ENCODE peak calls at places on chromosomes 2 and 18, in eight cellular contexts. U, Y, T, I, X, L, C and D are unnamed samples.
A peak's percentile ranks its signal among the peaks of the same experiment; 100 is the strongest.

GRCh38 chr2:235639387-235639786 is 145.5 kb downstream of the AGAP1 start:
- DNase-seq in X (no peak), I (no peak), C (peak; percentile 78), T (no peak), Y (no peak), U (peak; percentile 65), L (no peak), D (no peak)

GRCh38 chr2:228681426-228681825 is 499.9 kb upstream of the SPHKAP start:
- DNase-seq in Y (no peak), X (no peak), L (peak; percentile 43), U (peak; percentile 62), C (no peak), I (no peak), T (no peak), D (no peak)

GRCh38 chr2:201774546-201774945 is 6.2 kb downstream of the ALS2 start:
- DNase-seq in Y (no peak), C (no peak), X (no peak), U (no peak), T (no peak), L (no peak), I (no peak), D (no peak)

GRCh38 chr18:73756256-73757091 is 391.2 kb downstream of the FBXO15 start:
- DNase-seq in I (no peak), Y (no peak), L (no peak), X (peak; percentile 12), C (no peak), T (no peak), U (no peak), D (no peak)

GRCh38 chr2:239075918-239076727 is 228.2 kb downstream of the TWIST2 start:
- DNase-seq in U (no peak), T (no peak), I (no peak), L (no peak), Y (peak; percentile 77), C (peak; percentile 35), X (no peak), D (no peak)

GRCh38 chr2:94956797-94957391 is 68.6 kb upstream of the MAL start:
- DNase-seq in Y (peak; percentile 39), L (peak; percentile 0), C (no peak), U (no peak), T (no peak), I (peak; percentile 54), X (peak; percentile 43), D (peak; percentile 56)

GRCh38 chr2:172944794-172945510 is 130.7 kb upstream of the MAP3K20 start:
- DNase-seq in L (no peak), U (no peak), Y (no peak), C (no peak), I (no peak), T (no peak), X (no peak), D (no peak)

GRCh38 chr2:409523-409922 is 121.6 kb upstream of the ALKAL2 start:
- DNase-seq in C (no peak), I (no peak), L (no peak), Y (no peak), X (no peak), U (no peak), T (no peak), D (no peak)

GRCh38 chr2:236054661-236055060 is 113.5 kb downstream of the GBX2 start:
- DNase-seq in T (no peak), Y (no peak), U (no peak), C (no peak), L (no peak), X (no peak), I (no peak), D (no peak)

GRCh38 chr18:43571078-43571689 is 293.9 kb upstream of the SYT4 start:
- DNase-seq in T (no peak), L (peak; percentile 62), I (peak; percentile 20), U (peak; percentile 67), X (peak; percentile 3), Y (peak; percentile 45), C (no peak), D (peak; percentile 42)

GRCh38 chr2:157923598-157923997 is 47.5 kb upstream of the ACVR1 start:
- DNase-seq in C (no peak), T (no peak), U (no peak), I (no peak), X (no peak), L (no peak), Y (no peak), D (no peak)

GRCh38 chr2:221400411-221400810 is 171.7 kb downstream of the EPHA4 start:
- DNase-seq in U (no peak), X (no peak), L (no peak), T (no peak), I (no peak), Y (no peak), C (no peak), D (no peak)

GRCh38 chr2:44543773-44544725 is 182.3 kb downstream of the CAMKMT start:
- DNase-seq in T (no peak), C (no peak), X (no peak), I (no peak), U (no peak), L (no peak), Y (no peak), D (no peak)

GRCh38 chr18:45232058-45232457 is 383.2 kb upstream of the SLC14A2 start:
- DNase-seq in T (no peak), Y (no peak), I (no peak), U (no peak), X (no peak), L (no peak), C (no peak), D (no peak)

GRCh38 chr2:159996792-159997546 is 65.4 kb downstream of the PLA2R1 start:
- DNase-seq in U (no peak), I (no peak), X (no peak), Y (no peak), T (no peak), L (no peak), C (no peak), D (no peak)

GRCh38 chr18:41396211-41396610 is 558.8 kb upstream of the PIK3C3 start:
- DNase-seq in U (peak; percentile 61), Y (no peak), T (no peak), C (no peak), X (no peak), I (no peak), L (no peak), D (no peak)

GRCh38 chr2:232332940-232333259 is 45.7 kb upstream of the ALPP start:
- DNase-seq in L (no peak), I (no peak), U (no peak), T (peak; percentile 14), X (no peak), C (no peak), Y (no peak), D (no peak)

GRCh38 chr2:98505311-98505808 is 60.7 kb downstream of the INPP4A start:
- DNase-seq in T (no peak), U (no peak), C (no peak), Y (peak; percentile 42), L (no peak), X (no peak), I (no peak), D (no peak)

GRCh38 chr2:150442484-150442883 is 45.0 kb downstream of the RND3 start:
- DNase-seq in U (no peak), T (no peak), I (no peak), C (no peak), Y (no peak), L (no peak), X (no peak), D (no peak)

DNA sequence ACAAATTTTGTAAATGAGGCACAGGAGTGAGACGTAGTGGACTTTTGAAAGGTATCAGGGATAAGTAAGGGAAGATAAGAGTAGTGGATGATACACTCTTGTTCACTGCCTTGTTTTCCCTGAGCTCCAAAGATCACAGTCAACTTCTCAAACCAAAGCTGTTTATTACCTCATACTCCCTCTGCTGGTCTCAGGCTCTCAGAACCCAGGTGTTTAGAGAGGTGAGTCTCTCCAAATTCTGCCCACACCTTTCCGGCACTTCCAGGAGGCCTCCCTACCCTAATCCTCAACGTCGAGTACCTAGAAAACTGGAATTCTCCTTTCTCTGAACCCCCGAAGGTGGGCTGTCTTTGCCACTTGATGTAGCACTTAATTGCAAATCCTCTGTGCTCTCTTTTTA is 621.1 kb downstream of the BCL11A start:
- DNase-seq in L (no peak), T (no peak), X (no peak), C (no peak), I (no peak), Y (no peak), U (no peak), D (no peak)
- TF ChIP-seq CTCF in L (no peak), T (no peak), X (no peak), C (no peak), I (peak; percentile 21), Y (no peak), U (peak; percentile 5), D (no peak)

GRCh38 chr18:46646468-46646867 is 10.6 kb downstream of the LOXHD1 start:
- DNase-seq in I (no peak), U (no peak), T (no peak), L (no peak), Y (no peak), C (no peak), X (no peak), D (no peak)
- TF ChIP-seq CTCF in I (no peak), U (no peak), T (no peak), L (no peak), Y (no peak), C (no peak), X (no peak), D (no peak)

DNA sequence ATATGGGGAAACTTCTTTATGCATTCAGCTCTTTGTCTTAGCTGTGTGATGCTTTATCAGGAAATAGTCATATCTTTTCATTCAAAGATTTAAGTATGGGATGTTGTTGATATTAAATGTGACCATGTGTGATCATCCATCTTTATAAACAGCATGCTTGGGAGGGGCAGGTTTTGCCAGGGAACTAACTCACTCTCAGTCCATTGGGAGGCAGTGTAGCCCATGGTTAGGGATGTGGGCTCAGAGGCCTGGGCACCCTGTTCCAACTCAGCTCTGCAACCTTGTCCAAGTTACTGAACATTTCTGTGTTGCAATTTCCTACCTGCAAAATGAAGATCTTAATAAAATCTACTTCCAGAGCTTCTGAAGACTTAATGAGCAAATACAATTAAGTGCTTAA is 92.0 kb upstream of the BCL2L11 start:
- DNase-seq in X (no peak), Y (peak; percentile 23), C (no peak), U (no peak), I (no peak), L (no peak), T (no peak), D (peak; percentile 46)
- TF ChIP-seq CTCF in X (no peak), Y (no peak), C (no peak), U (no peak), I (peak; percentile 33), L (no peak), T (no peak), D (no peak)

GRCh38 chr2:218400167-218400929 is 680 bp downstream of the CTDSP1 start:
- DNase-seq in L (peak; percentile 54), I (peak; percentile 58), U (peak; percentile 56), C (peak; percentile 60), T (peak; percentile 56), Y (no peak), X (peak; percentile 41), D (no peak)

GRCh38 chr2:218400930-218401833 is 1.5 kb downstream of the CTDSP1 start:
- DNase-seq in Y (peak; percentile 51), X (peak; percentile 14), U (peak; percentile 78), L (peak; percentile 32), T (no peak), C (no peak), I (no peak), D (no peak)

GRCh38 chr2:218402491-218402901 is 2.8 kb downstream of the CTDSP1 start:
- DNase-seq in C (no peak), L (no peak), T (no peak), U (peak; percentile 6), I (no peak), X (no peak), Y (no peak), D (no peak)

GRCh38 chr2:218402911-218403411 is 3.3 kb downstream of the CTDSP1 start:
- DNase-seq in U (peak; percentile 3), L (no peak), T (no peak), C (no peak), Y (no peak), X (no peak), I (no peak), D (no peak)

GRCh38 chr2:218401834-218402370 is 2.2 kb downstream of the CTDSP1 start:
- DNase-seq in T (no peak), C (no peak), U (peak; percentile 8), X (no peak), L (no peak), Y (no peak), I (no peak), D (no peak)
- TF ChIP-seq CTCF in T (no peak), C (no peak), U (no peak), X (no peak), L (no peak), Y (no peak), I (no peak), D (no peak)